ENCODE peak calls at places on chromosomes 6 and 20, in eight cellular contexts. One of them, this sample, is unnamed. For H3K4me1, the result is how much of the 10 kb centered on the place peaks cover.

GRCh38 chr6:41917528-41917927 is 3.4 kb downstream of the MED20 start:
- DNase-seq in lower lobe of right lung: no peak
- DNase-seq in heart right ventricle: no peak
- DNase-seq in fibroblast of lung: peak
- DNase-seq in CD4-positive, alpha-beta memory T cell: no peak
- DNase-seq in A549: peak
- DNase-seq in right cardiac atrium: no peak
- DNase-seq in H1: no peak
- DNase-seq in this sample: peak

GRCh38 chr6:46933751-46934150 is 12.0 kb upstream of the ADGRF5 start:
- DNase-seq in CD4-positive, alpha-beta memory T cell: no peak
- DNase-seq in A549: no peak
- DNase-seq in lower lobe of right lung: no peak
- DNase-seq in heart right ventricle: no peak
- DNase-seq in fibroblast of lung: peak
- DNase-seq in right cardiac atrium: no peak
- DNase-seq in H1: no peak
- DNase-seq in this sample: no peak

GRCh38 chr6:29935273-29935955 is 6.9 kb upstream of the HLA-A start:
- DNase-seq in CD4-positive, alpha-beta memory T cell: no peak
- DNase-seq in lower lobe of right lung: no peak
- DNase-seq in right cardiac atrium: no peak
- DNase-seq in A549: no peak
- DNase-seq in heart right ventricle: no peak
- DNase-seq in fibroblast of lung: no peak
- DNase-seq in H1: no peak
- DNase-seq in this sample: no peak

GRCh38 chr6:73481969-73482368 is 20.4 kb downstream of the MTO1 start:
- DNase-seq in CD4-positive, alpha-beta memory T cell: no peak
- DNase-seq in heart right ventricle: no peak
- DNase-seq in lower lobe of right lung: no peak
- DNase-seq in H1: no peak
- DNase-seq in A549: no peak
- DNase-seq in fibroblast of lung: peak
- DNase-seq in right cardiac atrium: no peak
- DNase-seq in this sample: no peak

GRCh38 chr6:108651781-108652227 is 91.1 kb downstream of the FOXO3 start:
- DNase-seq in heart right ventricle: peak
- DNase-seq in A549: no peak
- DNase-seq in CD4-positive, alpha-beta memory T cell: no peak
- DNase-seq in right cardiac atrium: no peak
- DNase-seq in lower lobe of right lung: no peak
- DNase-seq in fibroblast of lung: peak
- DNase-seq in H1: no peak
- DNase-seq in this sample: no peak

GRCh38 chr6:5701086-5701661 is 305.6 kb downstream of the NRN1 start:
- DNase-seq in right cardiac atrium: no peak
- DNase-seq in CD4-positive, alpha-beta memory T cell: no peak
- DNase-seq in H1: no peak
- DNase-seq in fibroblast of lung: no peak
- DNase-seq in lower lobe of right lung: no peak
- DNase-seq in A549: no peak
- DNase-seq in heart right ventricle: peak
- DNase-seq in this sample: peak

GRCh38 chr6:150373260-150373701 is 4.5 kb downstream of the IYD start:
- DNase-seq in right cardiac atrium: no peak
- DNase-seq in H1: no peak
- DNase-seq in heart right ventricle: no peak
- DNase-seq in CD4-positive, alpha-beta memory T cell: no peak
- DNase-seq in A549: no peak
- DNase-seq in lower lobe of right lung: no peak
- DNase-seq in fibroblast of lung: peak
- DNase-seq in this sample: no peak

GRCh38 chr20:50892394-50892793 is 38.8 kb downstream of the ADNP start:
- DNase-seq in H1: no peak
- DNase-seq in A549: no peak
- DNase-seq in fibroblast of lung: no peak
- DNase-seq in CD4-positive, alpha-beta memory T cell: no peak
- DNase-seq in heart right ventricle: no peak
- DNase-seq in right cardiac atrium: no peak
- DNase-seq in lower lobe of right lung: no peak
- DNase-seq in this sample: no peak

GRCh38 chr20:60255426-60255825 is 297.2 kb downstream of the CDH26 start:
- DNase-seq in CD4-positive, alpha-beta memory T cell: no peak
- DNase-seq in heart right ventricle: no peak
- DNase-seq in right cardiac atrium: no peak
- DNase-seq in lower lobe of right lung: no peak
- DNase-seq in H1: no peak
- DNase-seq in A549: no peak
- DNase-seq in fibroblast of lung: no peak
- DNase-seq in this sample: no peak

GRCh38 chr6:148501178-148501590 is 158.5 kb downstream of the SASH1 start:
- DNase-seq in fibroblast of lung: peak
- DNase-seq in A549: no peak
- DNase-seq in right cardiac atrium: no peak
- DNase-seq in heart right ventricle: peak
- DNase-seq in lower lobe of right lung: no peak
- DNase-seq in CD4-positive, alpha-beta memory T cell: no peak
- DNase-seq in H1: no peak
- DNase-seq in this sample: peak

GRCh38 chr6:10412165-10412947 is 2.5 kb downstream of the TFAP2A start:
- DNase-seq in A549: peak
- DNase-seq in lower lobe of right lung: peak
- DNase-seq in heart right ventricle: no peak
- DNase-seq in fibroblast of lung: peak
- DNase-seq in H1: no peak
- DNase-seq in CD4-positive, alpha-beta memory T cell: peak
- DNase-seq in right cardiac atrium: peak
- DNase-seq in this sample: no peak

DNA sequence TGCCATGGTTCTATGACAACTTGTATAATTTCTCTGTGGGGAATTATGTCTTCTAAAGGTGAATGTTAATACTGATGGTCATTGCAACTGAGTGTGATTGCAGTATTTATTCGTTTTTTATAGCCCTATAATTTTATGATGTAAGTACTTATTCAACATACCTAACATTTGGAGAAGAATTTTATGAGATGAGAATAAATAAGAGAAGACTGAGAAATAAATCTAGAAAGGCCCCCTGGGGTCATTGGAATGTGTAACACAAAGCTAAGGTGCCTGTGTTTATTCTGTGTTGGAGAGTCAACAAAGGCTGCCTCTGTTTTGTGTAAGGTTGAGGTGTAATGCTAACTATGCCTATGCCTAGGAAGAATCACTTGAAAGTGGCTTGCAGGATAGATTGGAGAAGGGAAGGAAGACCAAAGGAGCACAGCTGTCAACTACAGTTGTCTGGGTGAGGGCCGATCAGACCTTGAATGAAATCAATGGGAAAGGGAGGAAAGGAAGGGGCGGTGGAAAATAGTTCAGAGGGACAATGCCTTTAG is 1076.7 kb downstream of the KIF16B start:
- DNase-seq in A549: no peak
- DNase-seq in lower lobe of right lung: no peak
- DNase-seq in H1: no peak
- DNase-seq in right cardiac atrium: no peak
- DNase-seq in fibroblast of lung: no peak
- DNase-seq in heart right ventricle: no peak
- DNase-seq in CD4-positive, alpha-beta memory T cell: no peak
- DNase-seq in this sample: no peak
- H3K27ac ChIP-seq in A549: no peak
- H3K27ac ChIP-seq in lower lobe of right lung: no peak
- H3K27ac ChIP-seq in H1: no peak
- H3K27ac ChIP-seq in right cardiac atrium: no peak
- H3K27ac ChIP-seq in fibroblast of lung: no peak
- H3K27ac ChIP-seq in heart right ventricle: no peak
- H3K27ac ChIP-seq in CD4-positive, alpha-beta memory T cell: no peak
- H3K27ac ChIP-seq in this sample: no peak

DNA sequence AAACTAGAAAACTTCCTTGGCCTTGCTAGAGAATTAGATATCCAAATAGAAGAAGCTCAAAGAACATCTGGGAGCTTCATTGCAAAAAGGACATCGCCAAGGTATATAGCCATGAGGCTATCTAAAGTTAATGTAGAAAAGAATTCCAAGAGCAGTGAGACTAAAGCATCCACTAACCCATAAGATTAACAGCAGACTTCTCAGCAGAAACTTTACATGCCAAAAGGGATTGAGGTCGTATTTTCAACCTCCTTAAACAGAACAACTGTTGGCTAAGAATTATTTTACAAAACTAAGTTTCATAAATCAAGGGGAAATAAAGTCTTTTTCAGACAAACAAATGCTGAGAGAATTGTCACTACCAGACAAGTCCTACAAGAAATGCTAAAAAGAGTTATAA is 149.1 kb upstream of the COL21A1 start:
- DNase-seq in A549: no peak
- DNase-seq in fibroblast of lung: no peak
- DNase-seq in lower lobe of right lung: no peak
- DNase-seq in right cardiac atrium: no peak
- DNase-seq in H1: no peak
- DNase-seq in heart right ventricle: no peak
- DNase-seq in CD4-positive, alpha-beta memory T cell: no peak
- DNase-seq in this sample: no peak
- H3K4me1 ChIP-seq in A549: under half
- H3K4me1 ChIP-seq in fibroblast of lung: under half
- H3K4me1 ChIP-seq in lower lobe of right lung: under half
- H3K4me1 ChIP-seq in right cardiac atrium: under half
- H3K4me1 ChIP-seq in H1: under half
- H3K4me1 ChIP-seq in heart right ventricle: under half
- H3K4me1 ChIP-seq in CD4-positive, alpha-beta memory T cell: under half
- H3K4me1 ChIP-seq in this sample: under half

GRCh38 chr20:19932170-19932667 is 84.9 kb upstream of the NAA20 start:
- DNase-seq in fibroblast of lung: peak
- DNase-seq in right cardiac atrium: peak
- DNase-seq in CD4-positive, alpha-beta memory T cell: no peak
- DNase-seq in A549: no peak
- DNase-seq in heart right ventricle: peak
- DNase-seq in H1: no peak
- DNase-seq in lower lobe of right lung: no peak
- DNase-seq in this sample: peak
- H3K27ac ChIP-seq in fibroblast of lung: peak
- H3K27ac ChIP-seq in right cardiac atrium: peak
- H3K27ac ChIP-seq in CD4-positive, alpha-beta memory T cell: no peak
- H3K27ac ChIP-seq in A549: no peak
- H3K27ac ChIP-seq in heart right ventricle: peak
- H3K27ac ChIP-seq in H1: no peak
- H3K27ac ChIP-seq in lower lobe of right lung: peak
- H3K27ac ChIP-seq in this sample: no peak

DNA sequence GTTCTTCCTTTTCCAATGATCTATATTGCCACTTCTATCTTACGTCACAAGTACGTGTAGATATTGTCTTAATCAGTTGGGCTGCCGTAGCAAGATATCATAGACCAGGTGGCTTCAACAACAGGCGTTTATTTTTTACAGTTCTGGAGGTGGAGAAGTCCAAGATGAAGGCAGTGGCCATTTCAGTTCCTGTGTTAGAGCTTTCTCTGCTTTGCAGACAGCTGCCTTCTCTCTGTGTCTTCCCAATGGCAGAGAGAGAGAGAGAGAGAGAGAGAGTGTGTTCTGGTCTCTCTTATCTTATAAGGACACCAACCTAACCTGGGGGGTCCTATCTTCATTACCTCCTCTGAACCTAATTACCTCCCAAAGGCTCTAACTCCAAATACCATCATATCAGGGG is 8.3 kb downstream of the HSF2 start:
- DNase-seq in CD4-positive, alpha-beta memory T cell: no peak
- DNase-seq in lower lobe of right lung: no peak
- DNase-seq in heart right ventricle: no peak
- DNase-seq in H1: no peak
- DNase-seq in right cardiac atrium: no peak
- DNase-seq in A549: no peak
- DNase-seq in fibroblast of lung: no peak
- DNase-seq in this sample: no peak
- H3K4me1 ChIP-seq in CD4-positive, alpha-beta memory T cell: under half
- H3K4me1 ChIP-seq in lower lobe of right lung: under half
- H3K4me1 ChIP-seq in heart right ventricle: under half
- H3K4me1 ChIP-seq in H1: under half
- H3K4me1 ChIP-seq in right cardiac atrium: under half
- H3K4me1 ChIP-seq in A549: under half
- H3K4me1 ChIP-seq in fibroblast of lung: under half
- H3K4me1 ChIP-seq in this sample: under half

This sample was measured in cardiac muscle cell.